ENCODE peak calls at places on chromosomes 16 and 17, in eight cellular contexts. One of them, this sample, is unnamed.
A peak's percentile ranks its signal among the peaks of the same experiment; 100 is the strongest.

GRCh38 chr17:28204751-28205150 is 114.2 kb upstream of the TMEM97 start:
- DNase-seq in DMS153: no peak
- DNase-seq in stimulated activated CD8-positive, alpha-beta memory T cell treated with anti-CD3 and anti-CD28 coated beads, Interleukin-12 subunit alpha, Interleukin-12 subunit beta, amount 100 ng/mL, for 1 hour: no peak
- DNase-seq in substantia nigra: no peak
- DNase-seq in GM04504: no peak
- DNase-seq in small intestine: no peak
- DNase-seq in GF-D8: no peak
- DNase-seq in NCI-H2171: no peak
- DNase-seq in this sample: no peak

GRCh38 chr16:62213763-62214162 is 177.5 kb upstream of the CDH8 start:
- DNase-seq in NCI-H2171: no peak
- DNase-seq in substantia nigra: no peak
- DNase-seq in GF-D8: no peak
- DNase-seq in DMS153: no peak
- DNase-seq in stimulated activated CD8-positive, alpha-beta memory T cell treated with anti-CD3 and anti-CD28 coated beads, Interleukin-12 subunit alpha, Interleukin-12 subunit beta, amount 100 ng/mL, for 1 hour: no peak
- DNase-seq in GM04504: no peak
- DNase-seq in small intestine: no peak
- DNase-seq in this sample: no peak

GRCh38 chr17:66952031-66952524 is 12.4 kb upstream of the CACNG4 start:
- DNase-seq in NCI-H2171: no peak
- DNase-seq in GM04504: peak; percentile 80
- DNase-seq in stimulated activated CD8-positive, alpha-beta memory T cell treated with anti-CD3 and anti-CD28 coated beads, Interleukin-12 subunit alpha, Interleukin-12 subunit beta, amount 100 ng/mL, for 1 hour: no peak
- DNase-seq in substantia nigra: no peak
- DNase-seq in GF-D8: no peak
- DNase-seq in DMS153: no peak
- DNase-seq in small intestine: peak; percentile 76
- DNase-seq in this sample: peak; percentile 14

GRCh38 chr17:964881-965280 is 14.7 kb downstream of the NXN start:
- DNase-seq in GF-D8: no peak
- DNase-seq in stimulated activated CD8-positive, alpha-beta memory T cell treated with anti-CD3 and anti-CD28 coated beads, Interleukin-12 subunit alpha, Interleukin-12 subunit beta, amount 100 ng/mL, for 1 hour: no peak
- DNase-seq in GM04504: no peak
- DNase-seq in substantia nigra: no peak
- DNase-seq in small intestine: no peak
- DNase-seq in DMS153: no peak
- DNase-seq in NCI-H2171: no peak
- DNase-seq in this sample: peak; percentile 80

GRCh38 chr17:33038740-33039139 is 47.1 kb downstream of the SPACA3 start:
- DNase-seq in substantia nigra: no peak
- DNase-seq in stimulated activated CD8-positive, alpha-beta memory T cell treated with anti-CD3 and anti-CD28 coated beads, Interleukin-12 subunit alpha, Interleukin-12 subunit beta, amount 100 ng/mL, for 1 hour: no peak
- DNase-seq in DMS153: peak; percentile 8
- DNase-seq in GM04504: no peak
- DNase-seq in small intestine: peak; percentile 44
- DNase-seq in GF-D8: no peak
- DNase-seq in NCI-H2171: no peak
- DNase-seq in this sample: no peak

GRCh38 chr17:4152471-4152870 is 9.5 kb downstream of the CYB5D2 start:
- DNase-seq in NCI-H2171: no peak
- DNase-seq in GF-D8: no peak
- DNase-seq in small intestine: no peak
- DNase-seq in stimulated activated CD8-positive, alpha-beta memory T cell treated with anti-CD3 and anti-CD28 coated beads, Interleukin-12 subunit alpha, Interleukin-12 subunit beta, amount 100 ng/mL, for 1 hour: no peak
- DNase-seq in DMS153: no peak
- DNase-seq in GM04504: no peak
- DNase-seq in substantia nigra: no peak
- DNase-seq in this sample: no peak

GRCh38 chr17:77436058-77436442 is 295.3 kb downstream of the SEC14L1 start:
- DNase-seq in DMS153: no peak
- DNase-seq in small intestine: no peak
- DNase-seq in NCI-H2171: peak; percentile 69
- DNase-seq in stimulated activated CD8-positive, alpha-beta memory T cell treated with anti-CD3 and anti-CD28 coated beads, Interleukin-12 subunit alpha, Interleukin-12 subunit beta, amount 100 ng/mL, for 1 hour: no peak
- DNase-seq in GF-D8: no peak
- DNase-seq in GM04504: no peak
- DNase-seq in substantia nigra: no peak
- DNase-seq in this sample: no peak

GRCh38 chr16:15723808-15724207 is 73.8 kb downstream of the NDE1 start:
- DNase-seq in substantia nigra: no peak
- DNase-seq in NCI-H2171: no peak
- DNase-seq in GM04504: no peak
- DNase-seq in DMS153: no peak
- DNase-seq in GF-D8: no peak
- DNase-seq in small intestine: no peak
- DNase-seq in stimulated activated CD8-positive, alpha-beta memory T cell treated with anti-CD3 and anti-CD28 coated beads, Interleukin-12 subunit alpha, Interleukin-12 subunit beta, amount 100 ng/mL, for 1 hour: no peak
- DNase-seq in this sample: no peak

GRCh38 chr16:29007865-29008593 is 23.2 kb downstream of the LAT start:
- DNase-seq in stimulated activated CD8-positive, alpha-beta memory T cell treated with anti-CD3 and anti-CD28 coated beads, Interleukin-12 subunit alpha, Interleukin-12 subunit beta, amount 100 ng/mL, for 1 hour: peak; percentile 49
- DNase-seq in small intestine: no peak
- DNase-seq in GM04504: peak; percentile 73
- DNase-seq in GF-D8: no peak
- DNase-seq in NCI-H2171: no peak
- DNase-seq in substantia nigra: no peak
- DNase-seq in DMS153: no peak
- DNase-seq in this sample: no peak

GRCh38 chr16:49837673-49838360 is 18.1 kb downstream of the ZNF423 start:
- DNase-seq in GM04504: no peak
- DNase-seq in stimulated activated CD8-positive, alpha-beta memory T cell treated with anti-CD3 and anti-CD28 coated beads, Interleukin-12 subunit alpha, Interleukin-12 subunit beta, amount 100 ng/mL, for 1 hour: no peak
- DNase-seq in DMS153: no peak
- DNase-seq in substantia nigra: no peak
- DNase-seq in GF-D8: no peak
- DNase-seq in small intestine: no peak
- DNase-seq in NCI-H2171: no peak
- DNase-seq in this sample: no peak

GRCh38 chr17:50708050-50709000 is 611 bp upstream of the ANKRD40 start:
- DNase-seq in GM04504: no peak
- DNase-seq in substantia nigra: no peak
- DNase-seq in GF-D8: peak; percentile 36
- DNase-seq in DMS153: no peak
- DNase-seq in stimulated activated CD8-positive, alpha-beta memory T cell treated with anti-CD3 and anti-CD28 coated beads, Interleukin-12 subunit alpha, Interleukin-12 subunit beta, amount 100 ng/mL, for 1 hour: no peak
- DNase-seq in NCI-H2171: no peak
- DNase-seq in small intestine: peak; percentile 31
- DNase-seq in this sample: peak; percentile 49

GRCh38 chr16:81880816-81881215 is 101.7 kb downstream of the PLCG2 start:
- DNase-seq in stimulated activated CD8-positive, alpha-beta memory T cell treated with anti-CD3 and anti-CD28 coated beads, Interleukin-12 subunit alpha, Interleukin-12 subunit beta, amount 100 ng/mL, for 1 hour: no peak
- DNase-seq in GM04504: no peak
- DNase-seq in substantia nigra: no peak
- DNase-seq in GF-D8: no peak
- DNase-seq in NCI-H2171: no peak
- DNase-seq in small intestine: no peak
- DNase-seq in DMS153: no peak
- DNase-seq in this sample: no peak

GRCh38 chr17:82407255-82407654 is 10.9 kb upstream of the HEXD start:
- DNase-seq in small intestine: no peak
- DNase-seq in substantia nigra: no peak
- DNase-seq in GM04504: no peak
- DNase-seq in GF-D8: no peak
- DNase-seq in NCI-H2171: no peak
- DNase-seq in stimulated activated CD8-positive, alpha-beta memory T cell treated with anti-CD3 and anti-CD28 coated beads, Interleukin-12 subunit alpha, Interleukin-12 subunit beta, amount 100 ng/mL, for 1 hour: no peak
- DNase-seq in DMS153: no peak
- DNase-seq in this sample: no peak

GRCh38 chr17:31321481-31321880 is at the start of gene EVI2A:
- DNase-seq in GF-D8: peak; percentile 78
- DNase-seq in substantia nigra: no peak
- DNase-seq in small intestine: peak; percentile 58
- DNase-seq in stimulated activated CD8-positive, alpha-beta memory T cell treated with anti-CD3 and anti-CD28 coated beads, Interleukin-12 subunit alpha, Interleukin-12 subunit beta, amount 100 ng/mL, for 1 hour: peak; percentile 71
- DNase-seq in NCI-H2171: no peak
- DNase-seq in GM04504: peak; percentile 48
- DNase-seq in DMS153: no peak
- DNase-seq in this sample: no peak

GRCh38 chr17:36829676-36830075 is 107.6 kb upstream of the LHX1 start:
- DNase-seq in small intestine: no peak
- DNase-seq in GM04504: no peak
- DNase-seq in DMS153: no peak
- DNase-seq in GF-D8: no peak
- DNase-seq in substantia nigra: no peak
- DNase-seq in stimulated activated CD8-positive, alpha-beta memory T cell treated with anti-CD3 and anti-CD28 coated beads, Interleukin-12 subunit alpha, Interleukin-12 subunit beta, amount 100 ng/mL, for 1 hour: no peak
- DNase-seq in NCI-H2171: no peak
- DNase-seq in this sample: no peak

GRCh38 chr16:81004646-81005353 is 1.9 kb downstream of the CMC2 start:
- DNase-seq in DMS153: peak; percentile 7
- DNase-seq in GF-D8: peak; percentile 11
- DNase-seq in substantia nigra: no peak
- DNase-seq in GM04504: no peak
- DNase-seq in stimulated activated CD8-positive, alpha-beta memory T cell treated with anti-CD3 and anti-CD28 coated beads, Interleukin-12 subunit alpha, Interleukin-12 subunit beta, amount 100 ng/mL, for 1 hour: no peak
- DNase-seq in small intestine: peak; percentile 86
- DNase-seq in NCI-H2171: peak; percentile 9
- DNase-seq in this sample: peak; percentile 11

GRCh38 chr16:74984194-74984669 is 691 bp downstream of the WDR59 start:
- DNase-seq in GF-D8: no peak
- DNase-seq in substantia nigra: no peak
- DNase-seq in small intestine: no peak
- DNase-seq in NCI-H2171: no peak
- DNase-seq in stimulated activated CD8-positive, alpha-beta memory T cell treated with anti-CD3 and anti-CD28 coated beads, Interleukin-12 subunit alpha, Interleukin-12 subunit beta, amount 100 ng/mL, for 1 hour: no peak
- DNase-seq in DMS153: no peak
- DNase-seq in GM04504: no peak
- DNase-seq in this sample: peak; percentile 15

GRCh38 chr17:20992987-20993862 is 49.6 kb downstream of the USP22 start:
- DNase-seq in GF-D8: no peak
- DNase-seq in substantia nigra: peak; percentile 57
- DNase-seq in NCI-H2171: peak; percentile 8
- DNase-seq in GM04504: peak; percentile 44
- DNase-seq in small intestine: peak; percentile 43
- DNase-seq in stimulated activated CD8-positive, alpha-beta memory T cell treated with anti-CD3 and anti-CD28 coated beads, Interleukin-12 subunit alpha, Interleukin-12 subunit beta, amount 100 ng/mL, for 1 hour: peak; percentile 38
- DNase-seq in DMS153: peak; percentile 6
- DNase-seq in this sample: peak; percentile 84

GRCh38 chr17:59365383-59365981 is 34.0 kb downstream of the YPEL2 start:
- DNase-seq in NCI-H2171: peak; percentile 40
- DNase-seq in GM04504: no peak
- DNase-seq in DMS153: peak; percentile 59
- DNase-seq in stimulated activated CD8-positive, alpha-beta memory T cell treated with anti-CD3 and anti-CD28 coated beads, Interleukin-12 subunit alpha, Interleukin-12 subunit beta, amount 100 ng/mL, for 1 hour: no peak
- DNase-seq in substantia nigra: no peak
- DNase-seq in small intestine: no peak
- DNase-seq in GF-D8: no peak
- DNase-seq in this sample: peak; percentile 84

GRCh38 chr16:15576960-15577958 is 65.7 kb downstream of the MARF1 start:
- DNase-seq in NCI-H2171: peak; percentile 28
- DNase-seq in stimulated activated CD8-positive, alpha-beta memory T cell treated with anti-CD3 and anti-CD28 coated beads, Interleukin-12 subunit alpha, Interleukin-12 subunit beta, amount 100 ng/mL, for 1 hour: no peak
- DNase-seq in small intestine: peak; percentile 99
- DNase-seq in substantia nigra: no peak
- DNase-seq in GF-D8: no peak
- DNase-seq in DMS153: peak; percentile 99
- DNase-seq in GM04504: no peak
- DNase-seq in this sample: peak; percentile 82

GRCh38 chr16:67245189-67245585 is 2.1 kb downstream of the FHOD1 start:
- DNase-seq in substantia nigra: no peak
- DNase-seq in GF-D8: no peak
- DNase-seq in small intestine: no peak
- DNase-seq in NCI-H2171: no peak
- DNase-seq in DMS153: no peak
- DNase-seq in GM04504: no peak
- DNase-seq in stimulated activated CD8-positive, alpha-beta memory T cell treated with anti-CD3 and anti-CD28 coated beads, Interleukin-12 subunit alpha, Interleukin-12 subunit beta, amount 100 ng/mL, for 1 hour: no peak
- DNase-seq in this sample: no peak

GRCh38 chr16:70161350-70161749 is 12.2 kb upstream of the CLEC18C start:
- DNase-seq in DMS153: no peak
- DNase-seq in substantia nigra: no peak
- DNase-seq in stimulated activated CD8-positive, alpha-beta memory T cell treated with anti-CD3 and anti-CD28 coated beads, Interleukin-12 subunit alpha, Interleukin-12 subunit beta, amount 100 ng/mL, for 1 hour: no peak
- DNase-seq in GF-D8: no peak
- DNase-seq in small intestine: no peak
- DNase-seq in NCI-H2171: no peak
- DNase-seq in GM04504: no peak
- DNase-seq in this sample: no peak

GRCh38 chr17:80605326-80606066 is 60.9 kb downstream of the RPTOR start:
- DNase-seq in substantia nigra: no peak
- DNase-seq in GM04504: no peak
- DNase-seq in stimulated activated CD8-positive, alpha-beta memory T cell treated with anti-CD3 and anti-CD28 coated beads, Interleukin-12 subunit alpha, Interleukin-12 subunit beta, amount 100 ng/mL, for 1 hour: peak; percentile 15
- DNase-seq in DMS153: no peak
- DNase-seq in NCI-H2171: no peak
- DNase-seq in small intestine: peak; percentile 63
- DNase-seq in GF-D8: no peak
- DNase-seq in this sample: no peak

GRCh38 chr17:76998839-76999238 is 130.6 kb downstream of the MGAT5B start:
- DNase-seq in GM04504: no peak
- DNase-seq in DMS153: no peak
- DNase-seq in NCI-H2171: no peak
- DNase-seq in small intestine: no peak
- DNase-seq in stimulated activated CD8-positive, alpha-beta memory T cell treated with anti-CD3 and anti-CD28 coated beads, Interleukin-12 subunit alpha, Interleukin-12 subunit beta, amount 100 ng/mL, for 1 hour: no peak
- DNase-seq in GF-D8: no peak
- DNase-seq in substantia nigra: no peak
- DNase-seq in this sample: no peak

GRCh38 chr16:85729452-85729851 is 21.4 kb downstream of the C16orf74 start:
- DNase-seq in GF-D8: no peak
- DNase-seq in NCI-H2171: no peak
- DNase-seq in GM04504: no peak
- DNase-seq in substantia nigra: no peak
- DNase-seq in small intestine: no peak
- DNase-seq in stimulated activated CD8-positive, alpha-beta memory T cell treated with anti-CD3 and anti-CD28 coated beads, Interleukin-12 subunit alpha, Interleukin-12 subunit beta, amount 100 ng/mL, for 1 hour: no peak
- DNase-seq in DMS153: no peak
- DNase-seq in this sample: no peak

This sample was measured in NCI-H146.